ENCODE peak calls at places on chromosomes 7 and 10, in ten cellular contexts. J, V, G, T, L, Q, U, R, D and X are unnamed samples.

GRCh38 chr10:131431541-131431940 is 120.0 kb upstream of the TCERG1L start:
- DNase-seq in J (no peak), R (no peak), T (no peak), V (peak), G (no peak), Q (no peak), L (no peak), D (no peak), U (no peak), X (no peak)

GRCh38 chr10:131211146-131211545 is 100.4 kb downstream of the TCERG1L start:
- DNase-seq in L (no peak), V (no peak), U (no peak), G (no peak), D (peak), Q (no peak), T (peak), J (no peak), R (no peak), X (no peak)

GRCh38 chr10:20858292-20859124 is 38.6 kb downstream of the NEBL start:
- DNase-seq in D (no peak), J (no peak), U (peak), V (no peak), T (no peak), L (no peak), R (no peak), G (peak), Q (peak), X (no peak)

GRCh38 chr7:36006656-36007229 is 146.3 kb upstream of the EEPD1 start:
- DNase-seq in J (no peak), V (no peak), D (no peak), R (no peak), L (no peak), Q (no peak), G (no peak), T (no peak), U (no peak), X (no peak)

GRCh38 chr10:28556142-28556541 is 23.2 kb downstream of the WAC start:
- DNase-seq in G (no peak), V (no peak), L (no peak), T (no peak), Q (no peak), D (no peak), U (no peak), R (no peak), J (no peak), X (no peak)

GRCh38 chr7:116863168-116863670 is 832 bp downstream of the CAPZA2 start:
- DNase-seq in Q (peak), T (peak), J (no peak), V (no peak), U (peak), L (no peak), D (no peak), R (no peak), G (no peak), X (peak)

GRCh38 chr7:149209518-149210269 is 14.3 kb downstream of the ZNF282 start:
- DNase-seq in G (no peak), V (no peak), R (no peak), Q (peak), U (peak), D (no peak), J (peak), L (peak), T (no peak), X (peak)

GRCh38 chr7:79258826-79259225 is 194.6 kb downstream of the MAGI2 start:
- DNase-seq in Q (no peak), J (no peak), U (no peak), R (no peak), D (no peak), G (no peak), L (no peak), T (no peak), V (no peak), X (no peak)

GRCh38 chr10:89062861-89063260 is 72.3 kb downstream of the FAS start:
- DNase-seq in T (peak), V (no peak), R (no peak), Q (no peak), J (no peak), U (no peak), D (no peak), G (no peak), L (no peak), X (no peak)

GRCh38 chr7:101671783-101672356 is 42.8 kb upstream of the MYL10 start:
- DNase-seq in Q (no peak), T (no peak), V (no peak), D (no peak), L (no peak), R (peak), G (no peak), U (no peak), J (no peak), X (no peak)

GRCh38 chr7:86320886-86321285 is 322.8 kb upstream of the GRM3 start:
- DNase-seq in G (no peak), L (no peak), R (no peak), D (no peak), V (no peak), J (no peak), U (no peak), Q (no peak), T (no peak), X (no peak)

GRCh38 chr7:33101916-33102315 is 7.3 kb downstream of the RP9 start:
- DNase-seq in R (no peak), J (no peak), T (no peak), G (no peak), Q (no peak), V (no peak), L (no peak), D (no peak), U (peak), X (no peak)

GRCh38 chr7:145065451-145065850 is 229.6 kb upstream of the TPK1 start:
- DNase-seq in V (no peak), J (no peak), T (no peak), Q (no peak), R (no peak), L (no peak), D (no peak), U (no peak), G (no peak), X (no peak)

GRCh38 chr10:118259288-118259906 is 82.7 kb downstream of the FAM204A start:
- DNase-seq in Q (peak), L (no peak), T (no peak), V (peak), R (no peak), J (no peak), D (no peak), G (no peak), U (peak), X (peak)

GRCh38 chr10:9311702-9312499 is 1257.4 kb downstream of the GATA3 start:
- DNase-seq in L (no peak), D (no peak), Q (no peak), T (no peak), V (no peak), R (no peak), G (no peak), J (no peak), U (peak), X (no peak)

GRCh38 chr7:27176962-27177794 is 3.1 kb upstream of the HOXA10 start:
- DNase-seq in J (no peak), R (no peak), Q (no peak), G (no peak), L (no peak), D (no peak), U (no peak), V (no peak), T (no peak), X (no peak)

GRCh38 chr10:4650109-4650508 is 175.9 kb upstream of the AKR1E2 start:
- DNase-seq in V (peak), T (no peak), G (no peak), J (no peak), R (no peak), L (no peak), D (no peak), U (no peak), Q (no peak), X (no peak)

GRCh38 chr7:118080947-118081346 is 103.0 kb upstream of the LSM8 start:
- DNase-seq in Q (peak), R (peak), V (no peak), T (peak), U (peak), G (peak), J (no peak), L (no peak), D (no peak), X (peak)